ENCODE peak calls at places on chromosomes 5 and 9, in six cellular contexts. G is neuronal stem cell, D is mesenchymal stem cell, Q is IMR-90, C is mesendoderm, R is H1. W is an unnamed sample.

GRCh38 chr5:90518666-90519065 is 10.7 kb downstream of the LYSMD3 start:
- DNase-seq in C (no peak), D (no peak), R (no peak), G (no peak), Q (peak; percentile 15), W (no peak)

GRCh38 chr5:66565878-66566277 is 30.3 kb upstream of the MAST4 start:
- DNase-seq in Q (no peak), C (peak; percentile 41), R (no peak), D (no peak), G (no peak), W (no peak)

GRCh38 chr9:129894106-129894823 is 59.0 kb downstream of the USP20 start:
- DNase-seq in R (no peak), G (no peak), C (no peak), D (no peak), Q (no peak), W (no peak)

GRCh38 chr5:125006011-125006685 is 259.7 kb upstream of the ZNF608 start:
- DNase-seq in G (peak; percentile 69), C (peak; percentile 57), R (no peak), D (no peak), Q (no peak), W (no peak)

GRCh38 chr5:80275347-80275746 is 19.5 kb upstream of the SERINC5 start:
- DNase-seq in G (no peak), C (peak; percentile 78), D (peak; percentile 18), R (no peak), Q (peak; percentile 21), W (peak; percentile 48)

GRCh38 chr9:137433916-137434431 is 7.2 kb downstream of the ENTPD8 start:
- DNase-seq in G (no peak), D (no peak), C (no peak), R (no peak), Q (no peak), W (no peak)

GRCh38 chr5:171577940-171578856 is 158.8 kb downstream of the FGF18 start:
- DNase-seq in C (no peak), R (no peak), Q (no peak), D (peak; percentile 1), G (peak; percentile 55), W (no peak)

GRCh38 chr5:19240150-19240549 is 747.9 kb downstream of the CDH18 start:
- DNase-seq in Q (no peak), G (no peak), R (no peak), D (peak; percentile 63), C (peak; percentile 51), W (no peak)

GRCh38 chr5:175750476-175751080 is 92.7 kb downstream of the HRH2 start:
- DNase-seq in G (no peak), Q (no peak), C (no peak), D (no peak), R (peak; percentile 45), W (no peak)

GRCh38 chr9:37994639-37995347 is 74.2 kb downstream of the SHB start:
- DNase-seq in C (no peak), G (no peak), Q (peak; percentile 88), R (no peak), D (peak; percentile 89), W (no peak)

GRCh38 chr9:37390759-37391158 is 31.7 kb upstream of the GRHPR start:
- DNase-seq in G (no peak), C (peak; percentile 74), Q (no peak), D (peak; percentile 7), R (peak; percentile 70), W (peak; percentile 74)

GRCh38 chr5:68178579-68178978 is 37.0 kb upstream of the PIK3R1 start:
- DNase-seq in Q (no peak), G (no peak), D (no peak), C (no peak), R (no peak), W (no peak)

DNA sequence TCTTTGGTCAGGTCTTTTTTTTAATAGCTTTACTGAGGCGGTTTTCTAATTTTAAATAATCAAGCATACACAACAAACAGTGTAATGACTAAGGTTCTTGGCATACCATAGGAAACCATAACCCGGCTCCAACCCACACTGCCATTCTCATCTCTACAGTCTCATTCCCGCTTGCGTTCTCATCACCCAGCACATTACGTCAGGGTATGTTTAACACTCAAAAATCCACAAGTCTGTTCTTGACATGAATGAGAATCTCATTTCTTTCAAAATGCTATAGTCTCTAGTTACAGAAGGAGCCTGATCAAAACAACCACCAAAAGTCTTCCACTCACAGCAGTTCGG is 505 bp downstream of the C5orf34 start:
- DNase-seq in Q (peak; percentile 87), R (no peak), G (no peak), C (no peak), D (peak; percentile 85), W (no peak)
- H4K8ac ChIP-seq in Q (peak overlapping the region; percentile 27), R (peak overlapping the region; percentile 94), G (no peak overlapping the region), C (no peak overlapping the region), D (no peak overlapping the region), W (no peak overlapping the region)

GRCh38 chr9:95000821-95001220 is 274.3 kb downstream of the AOPEP start:
- DNase-seq in C (no peak), G (no peak), D (no peak), Q (no peak), R (no peak), W (no peak)
- H4K8ac ChIP-seq in C (no peak overlapping the region), G (no peak overlapping the region), D (no peak overlapping the region), Q (no peak overlapping the region), R (no peak overlapping the region), W (no peak overlapping the region)

GRCh38 chr5:159210306-159210722 is 961 bp upstream of the RNF145 start:
- DNase-seq in Q (no peak), G (no peak), D (no peak), R (no peak), C (peak; percentile 13), W (no peak)

GRCh38 chr5:159210846-159211245 is 1.5 kb upstream of the RNF145 start:
- DNase-seq in C (peak; percentile 14), G (no peak), R (no peak), Q (no peak), D (no peak), W (no peak)

GRCh38 chr5:159207616-159208507 is 1.5 kb downstream of the RNF145 start:
- DNase-seq in D (peak; percentile 83), C (peak; percentile 95), Q (peak; percentile 78), G (peak; percentile 58), R (peak; percentile 72), W (peak; percentile 76)

GRCh38 chr5:159208508-159209437 is 580 bp downstream of the RNF145 start:
- DNase-seq in C (peak; percentile 86), R (peak; percentile 64), D (peak; percentile 50), Q (peak; percentile 28), G (peak; percentile 46), W (peak; percentile 58)

DNA sequence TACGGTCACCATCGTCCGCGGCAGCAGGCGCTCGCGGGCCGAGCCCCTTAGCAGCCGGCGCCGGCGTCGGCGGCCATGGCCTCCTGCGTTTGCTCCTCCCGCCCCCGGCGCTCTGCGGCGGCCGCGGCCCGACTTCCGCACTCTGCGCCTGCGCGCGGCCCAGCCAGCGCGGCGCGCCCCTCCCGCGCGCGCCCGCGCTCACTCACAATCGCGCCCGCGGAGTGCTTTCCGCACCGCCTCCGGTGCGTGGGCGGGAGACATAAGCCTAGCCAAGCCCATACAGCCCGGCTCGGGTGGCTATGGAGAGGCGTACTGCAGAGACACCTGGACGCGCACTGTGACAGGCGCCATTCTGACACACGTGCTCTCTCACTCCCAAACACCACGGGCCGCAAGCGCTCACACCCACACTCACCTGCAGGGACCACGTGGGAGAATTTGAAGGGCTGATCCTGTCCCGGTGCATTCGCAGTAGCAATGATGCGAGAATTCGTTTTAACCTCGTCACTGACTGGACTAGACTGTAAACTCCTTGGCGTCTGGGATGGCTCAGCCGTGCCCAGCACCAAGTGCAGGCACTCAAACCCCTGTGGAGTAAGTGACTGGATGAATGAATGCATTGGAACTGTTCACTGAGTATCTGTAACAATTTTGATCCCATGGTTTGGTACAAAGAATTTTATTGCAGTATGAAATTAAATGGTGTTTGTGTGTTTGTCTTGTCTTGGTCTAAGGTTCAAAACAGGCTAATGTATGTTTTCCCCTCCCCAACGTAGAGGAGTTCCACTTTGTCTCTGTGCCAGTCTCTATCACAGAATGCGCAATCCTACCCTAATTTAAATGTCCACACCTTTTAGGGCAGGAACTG is at the start of gene RNF145:
- DNase-seq in D (peak; percentile 83), G (peak; percentile 73), C (peak; percentile 81), R (peak; percentile 78), Q (peak; percentile 86), W (peak; percentile 67)
- H4K8ac ChIP-seq in D (peak within 1 kb of the TSS; percentile 90), G (no peak within 1 kb of the TSS), C (no peak within 1 kb of the TSS), R (peak within 1 kb of the TSS; percentile 88), Q (peak within 1 kb of the TSS; percentile 92), W (no peak within 1 kb of the TSS)

GRCh38 chr5:1886634-1887399 is 4.1 kb upstream of the IRX4 start:
- DNase-seq in Q (no peak), D (no peak), R (no peak), G (no peak), C (peak; percentile 8), W (no peak)
- H4K8ac ChIP-seq in Q (no peak overlapping the region), D (no peak overlapping the region), R (no peak overlapping the region), G (no peak overlapping the region), C (no peak overlapping the region), W (no peak overlapping the region)